ENCODE peak calls at places on chromosomes 16 and 17, in ten cellular contexts. Y is NCI-H1105 treated with DMSO at 0.1 percent for 48 hours; B is substantia nigra; J is HAP-1; Z is amniotic stem cell; U is keratinocyte; Q is ACHN; A is kidney tubule cell; X is midbrain; K is CD8-positive, alpha-beta T cell. O is an unnamed sample.

GRCh38 chr17:3531266-3532101 is 26.1 kb downstream of the TRPV3 start:
- DNase-seq in B (peak; percentile 97), Y (no peak), Z (no peak), X (peak; percentile 97), U (no peak), J (no peak), K (no peak), A (no peak), Q (no peak), O (no peak)

GRCh38 chr16:20899503-20900298 is 457 bp downstream of the DCUN1D3 start:
- DNase-seq in Z (no peak), K (no peak), B (peak; percentile 44), A (peak; percentile 53), X (no peak), U (no peak), J (no peak), Q (peak; percentile 66), Y (no peak), O (no peak)

GRCh38 chr17:61076649-61077048 is 323.0 kb upstream of the TBX2 start:
- DNase-seq in A (no peak), J (no peak), U (no peak), X (no peak), Q (no peak), K (no peak), B (no peak), Z (no peak), Y (no peak), O (no peak)

GRCh38 chr16:88973415-88974050 is 3.5 kb downstream of the CBFA2T3 start:
- DNase-seq in Z (no peak), K (peak; percentile 14), Y (no peak), Q (no peak), B (no peak), A (no peak), X (no peak), U (no peak), J (no peak), O (no peak)

GRCh38 chr16:75179208-75179607 is 27.8 kb downstream of the CTRB2 start:
- DNase-seq in Z (no peak), X (no peak), Q (no peak), B (no peak), J (no peak), U (no peak), Y (no peak), K (no peak), A (no peak), O (no peak)

GRCh38 chr16:20041924-20042596 is 31.6 kb downstream of the GPR139 start:
- DNase-seq in X (no peak), Y (no peak), Q (no peak), A (no peak), K (no peak), B (no peak), Z (no peak), U (no peak), J (no peak), O (no peak)

GRCh38 chr16:29745853-29746345 is at the start of gene C16orf54:
- DNase-seq in Z (no peak), A (no peak), X (peak; percentile 12), Q (no peak), K (peak; percentile 97), Y (no peak), U (no peak), B (peak; percentile 9), J (no peak), O (no peak)

GRCh38 chr17:28728364-28729200 is at the start of gene NEK8:
- DNase-seq in X (peak; percentile 94), B (peak; percentile 90), J (peak; percentile 98), K (peak; percentile 95), Z (peak; percentile 91), Q (peak; percentile 93), Y (peak; percentile 82), U (peak; percentile 81), A (peak; percentile 95), O (peak; percentile 99)

GRCh38 chr17:45784583-45785372 is 658 bp downstream of the CRHR1 start:
- DNase-seq in Q (peak; percentile 11), B (no peak), U (no peak), K (peak; percentile 25), A (no peak), J (peak; percentile 65), Y (peak; percentile 47), Z (no peak), X (no peak), O (no peak)

GRCh38 chr16:83187404-83187803 is 560.6 kb downstream of the CDH13 start:
- DNase-seq in Q (peak; percentile 62), Y (no peak), Z (peak; percentile 66), J (no peak), U (peak; percentile 69), A (peak; percentile 68), K (no peak), X (no peak), B (no peak), O (no peak)

GRCh38 chr17:1173456-1174370 is 6.1 kb downstream of the ABR start:
- DNase-seq in Y (no peak), B (no peak), X (no peak), J (no peak), K (no peak), Z (no peak), A (no peak), Q (no peak), U (no peak), O (no peak)

GRCh38 chr17:78041401-78042179 is 83.1 kb downstream of the TNRC6C start:
- DNase-seq in Y (no peak), J (no peak), Z (no peak), B (no peak), U (no peak), A (no peak), K (no peak), Q (no peak), X (no peak), O (no peak)

GRCh38 chr17:7325031-7325528 is 4.1 kb downstream of the NEURL4 start:
- DNase-seq in Z (no peak), B (no peak), Y (no peak), K (no peak), U (no peak), J (no peak), A (no peak), Q (no peak), X (no peak), O (no peak)

GRCh38 chr17:39872700-39873099 is 4.7 kb downstream of the ZPBP2 start:
- DNase-seq in A (peak; percentile 30), U (no peak), X (no peak), Q (peak; percentile 40), Y (peak; percentile 29), J (no peak), B (no peak), Z (peak; percentile 2), K (no peak), O (no peak)

GRCh38 chr17:69870751-69871199 is 204.2 kb upstream of the KCNJ16 start:
- DNase-seq in Y (no peak), Z (peak; percentile 21), Q (peak; percentile 22), A (peak; percentile 78), K (no peak), B (no peak), U (peak; percentile 49), X (no peak), J (no peak), O (no peak)

GRCh38 chr17:43068570-43069367 is 43.7 kb downstream of the RND2 start:
- DNase-seq in Q (no peak), U (no peak), B (no peak), Y (no peak), K (no peak), J (no peak), Z (no peak), A (no peak), X (no peak), O (no peak)

GRCh38 chr16:27223226-27223610 is 19.9 kb downstream of the KDM8 start:
- DNase-seq in A (no peak), Y (no peak), K (no peak), J (no peak), B (no peak), Z (no peak), U (no peak), Q (no peak), X (no peak), O (no peak)

GRCh38 chr16:2091722-2092620 is 43.7 kb downstream of the PKD1 start:
- DNase-seq in X (no peak), U (no peak), Z (no peak), A (no peak), Y (no peak), B (no peak), J (no peak), Q (no peak), K (no peak), O (no peak)

GRCh38 chr16:685967-686366 is 1.8 kb upstream of the JMJD8 start:
- DNase-seq in Q (peak; percentile 70), Y (no peak), X (no peak), Z (no peak), J (peak; percentile 79), K (no peak), A (peak; percentile 62), B (no peak), U (no peak), O (no peak)

GRCh38 chr16:8299635-8300034 is 290.7 kb downstream of the TMEM114 start:
- DNase-seq in K (no peak), A (no peak), Q (no peak), X (no peak), Y (no peak), U (no peak), Z (no peak), B (no peak), J (no peak), O (no peak)

GRCh38 chr17:83056583-83057396 is 22.6 kb upstream of the METRNL start:
- DNase-seq in Z (no peak), X (no peak), B (no peak), Q (no peak), A (peak; percentile 74), Y (no peak), U (no peak), J (peak; percentile 6), K (no peak), O (no peak)

GRCh38 chr17:75771334-75772281 is 6.6 kb upstream of the GALK1 start:
- DNase-seq in X (no peak), Q (peak; percentile 39), Y (no peak), K (no peak), J (no peak), Z (no peak), U (no peak), A (peak; percentile 40), B (no peak), O (no peak)

GRCh38 chr17:76147211-76148014 is 6.4 kb upstream of the FOXJ1 start:
- DNase-seq in J (no peak), K (no peak), U (no peak), X (peak; percentile 22), B (no peak), A (peak; percentile 28), Q (peak; percentile 48), Y (peak; percentile 58), Z (no peak), O (no peak)

GRCh38 chr16:72872966-72873365 is 175.0 kb downstream of the ZFHX3 start:
- DNase-seq in J (no peak), X (no peak), Z (no peak), Q (no peak), K (no peak), U (no peak), A (no peak), Y (no peak), B (no peak), O (no peak)

GRCh38 chr17:32610027-32610650 is 123.3 kb downstream of the CDK5R1 start:
- DNase-seq in Y (no peak), B (no peak), U (no peak), A (no peak), Z (no peak), J (peak; percentile 38), X (no peak), Q (no peak), K (no peak), O (no peak)

GRCh38 chr17:31536451-31536850 is 145.0 kb downstream of the RAB11FIP4 start:
- DNase-seq in B (no peak), A (no peak), K (no peak), U (no peak), X (no peak), J (no peak), Y (no peak), Z (no peak), Q (no peak), O (no peak)